ENCODE peak calls at places on chromosomes 16 and 17, in four cellular contexts. Y, L, D and C are unnamed samples.

GRCh38 chr17:66650490-66650877 is 184.4 kb upstream of the CACNG5 start:
- DNase-seq in Y (no peak), L (no peak), D (no peak), C (no peak)

GRCh38 chr16:83715217-83715920 is 92.4 kb upstream of the HSBP1 start:
- DNase-seq in Y (no peak), D (no peak), L (no peak), C (no peak)

GRCh38 chr16:57613514-57613913 is 14.9 kb upstream of the ADGRG1 start:
- DNase-seq in Y (no peak), L (no peak), D (no peak), C (no peak)

GRCh38 chr16:88783391-88784073 is 1.5 kb downstream of the PIEZO1 start:
- DNase-seq in D (no peak), Y (no peak), L (no peak), C (peak)

GRCh38 chr17:65121916-65122821 is 15.0 kb upstream of the RGS9 start:
- DNase-seq in Y (no peak), L (no peak), D (peak), C (no peak)

GRCh38 chr16:83651871-83652270 is 155.9 kb upstream of the HSBP1 start:
- DNase-seq in D (no peak), Y (no peak), L (no peak), C (no peak)

GRCh38 chr16:25868966-25869365 is 177.2 kb downstream of the HS3ST4 start:
- DNase-seq in D (no peak), Y (no peak), L (no peak), C (no peak)

GRCh38 chr17:4551796-4552525 is 3.2 kb downstream of the MYBBP1A start:
- DNase-seq in L (no peak), Y (no peak), D (no peak), C (no peak)

GRCh38 chr17:29931253-29931932 is 1.4 kb upstream of the SSH2 start:
- DNase-seq in Y (no peak), L (peak), D (peak), C (peak)

GRCh38 chr16:27174798-27175197 is 28.5 kb upstream of the KDM8 start:
- DNase-seq in L (no peak), D (no peak), Y (no peak), C (no peak)

GRCh38 chr17:64218066-64218465 is 45.0 kb downstream of the TEX2 start:
- DNase-seq in D (peak), Y (peak), L (no peak), C (no peak)

GRCh38 chr17:80594666-80595269 is 50.1 kb downstream of the RPTOR start:
- DNase-seq in L (no peak), Y (no peak), D (no peak), C (no peak)

GRCh38 chr17:6583411-6583810 is 27.1 kb upstream of the PITPNM3 start:
- DNase-seq in D (no peak), Y (no peak), L (no peak), C (no peak)

GRCh38 chr17:80151333-80151732 is 4.4 kb upstream of the EIF4A3 start:
- DNase-seq in D (no peak), L (no peak), Y (no peak), C (no peak)

GRCh38 chr17:4823373-4824089 is 9.6 kb upstream of the MINK1 start:
- DNase-seq in L (no peak), D (no peak), Y (no peak), C (no peak)

GRCh38 chr17:65401581-65401980 is 159.9 kb downstream of the AXIN2 start:
- DNase-seq in L (no peak), D (no peak), Y (no peak), C (no peak)

GRCh38 chr17:50151937-50152547 is 1.6 kb upstream of the PPP1R9B start:
- DNase-seq in L (peak), D (no peak), Y (no peak), C (peak)

GRCh38 chr16:20899503-20900298 is 457 bp downstream of the DCUN1D3 start:
- DNase-seq in D (no peak), L (peak), Y (peak), C (no peak)

GRCh38 chr16:71347146-71347545 is 11.4 kb upstream of the CALB2 start:
- DNase-seq in L (no peak), Y (no peak), D (no peak), C (no peak)

GRCh38 chr17:16941643-16942042 is 30.3 kb downstream of the TNFRSF13B start:
- DNase-seq in L (no peak), Y (no peak), D (no peak), C (no peak)

GRCh38 chr17:80104321-80104955 is 3.1 kb downstream of the GAA start:
- DNase-seq in Y (no peak), D (no peak), L (no peak), C (no peak)

GRCh38 chr17:66593116-66593515 is 241.8 kb upstream of the CACNG5 start:
- DNase-seq in Y (no peak), L (no peak), D (no peak), C (no peak)

GRCh38 chr17:78753316-78754250 is 28.5 kb downstream of the CYTH1 start:
- DNase-seq in D (no peak), Y (no peak), L (no peak), C (no peak)

GRCh38 chr16:67940436-67941089 is 3.4 kb downstream of the LCAT start:
- DNase-seq in Y (no peak), D (no peak), L (no peak), C (no peak)

GRCh38 chr16:28231763-28232162 is 20.0 kb upstream of the XPO6 start:
- DNase-seq in Y (no peak), D (no peak), L (no peak), C (no peak)

GRCh38 chr16:62644030-62644812 is 608.0 kb upstream of the CDH8 start:
- DNase-seq in Y (no peak), D (no peak), L (no peak), C (no peak)

GRCh38 chr16:3960049-3960809 is 79.7 kb upstream of the CREBBP start:
- DNase-seq in D (no peak), L (no peak), Y (no peak), C (no peak)

GRCh38 chr16:10172848-10173655 is 9.2 kb downstream of the GRIN2A start:
- DNase-seq in Y (no peak), L (peak), D (peak), C (no peak)

GRCh38 chr16:17275989-17276530 is 194.7 kb downstream of the XYLT1 start:
- DNase-seq in L (no peak), Y (no peak), D (no peak), C (peak)

GRCh38 chr16:11205754-11206459 is 50.1 kb downstream of the SOCS1 start:
- DNase-seq in L (no peak), D (no peak), Y (no peak), C (no peak)

GRCh38 chr17:45702666-45703266 is 81.4 kb upstream of the CRHR1 start:
- DNase-seq in L (no peak), D (no peak), Y (no peak), C (no peak)

GRCh38 chr17:7992924-7993323 is 9.5 kb upstream of the GUCY2D start:
- DNase-seq in Y (no peak), D (no peak), L (no peak), C (no peak)

GRCh38 chr17:82753201-82753464 is 1.3 kb downstream of the TBCD start:
- DNase-seq in D (no peak), Y (no peak), L (no peak), C (no peak)

GRCh38 chr16:4772351-4772750 is 5.4 kb upstream of the ZNF500 start:
- DNase-seq in Y (no peak), L (no peak), D (no peak), C (no peak)

GRCh38 chr16:86531641-86532525 is 21.6 kb downstream of the FOXF1 start:
- DNase-seq in D (no peak), L (no peak), Y (no peak), C (no peak)

GRCh38 chr16:86533942-86534341 is 21.1 kb downstream of the MTHFSD start:
- DNase-seq in D (no peak), L (no peak), Y (no peak), C (no peak)

GRCh38 chr16:86532526-86532815 is 22.1 kb downstream of the FOXF1 start:
- DNase-seq in Y (no peak), D (no peak), L (no peak), C (no peak)

GRCh38 chr16:86531193-86531550 is 20.8 kb downstream of the FOXF1 start:
- DNase-seq in L (no peak), Y (no peak), D (no peak), C (no peak)

GRCh38 chr16:86533076-86533475 is 22.0 kb downstream of the MTHFSD start:
- DNase-seq in L (no peak), D (no peak), Y (no peak), C (no peak)
- TF ChIP-seq SPI1 in L (no peak), D (no peak), Y (no peak), C (no peak)

GRCh38 chr16:46882940-46883307 is 1.2 kb upstream of the GPT2 start:
- DNase-seq in D (no peak), Y (no peak), L (no peak), C (no peak)

GRCh38 chr16:46885960-46886763 is 2.0 kb downstream of the GPT2 start:
- DNase-seq in Y (no peak), D (no peak), L (no peak), C (no peak)

GRCh38 chr16:46883353-46883689 is 841 bp upstream of the GPT2 start:
- DNase-seq in L (no peak), Y (no peak), D (no peak), C (no peak)

GRCh38 chr16:46883690-46884512 is at the start of gene GPT2:
- DNase-seq in Y (peak), D (peak), L (peak), C (peak)

DNA sequence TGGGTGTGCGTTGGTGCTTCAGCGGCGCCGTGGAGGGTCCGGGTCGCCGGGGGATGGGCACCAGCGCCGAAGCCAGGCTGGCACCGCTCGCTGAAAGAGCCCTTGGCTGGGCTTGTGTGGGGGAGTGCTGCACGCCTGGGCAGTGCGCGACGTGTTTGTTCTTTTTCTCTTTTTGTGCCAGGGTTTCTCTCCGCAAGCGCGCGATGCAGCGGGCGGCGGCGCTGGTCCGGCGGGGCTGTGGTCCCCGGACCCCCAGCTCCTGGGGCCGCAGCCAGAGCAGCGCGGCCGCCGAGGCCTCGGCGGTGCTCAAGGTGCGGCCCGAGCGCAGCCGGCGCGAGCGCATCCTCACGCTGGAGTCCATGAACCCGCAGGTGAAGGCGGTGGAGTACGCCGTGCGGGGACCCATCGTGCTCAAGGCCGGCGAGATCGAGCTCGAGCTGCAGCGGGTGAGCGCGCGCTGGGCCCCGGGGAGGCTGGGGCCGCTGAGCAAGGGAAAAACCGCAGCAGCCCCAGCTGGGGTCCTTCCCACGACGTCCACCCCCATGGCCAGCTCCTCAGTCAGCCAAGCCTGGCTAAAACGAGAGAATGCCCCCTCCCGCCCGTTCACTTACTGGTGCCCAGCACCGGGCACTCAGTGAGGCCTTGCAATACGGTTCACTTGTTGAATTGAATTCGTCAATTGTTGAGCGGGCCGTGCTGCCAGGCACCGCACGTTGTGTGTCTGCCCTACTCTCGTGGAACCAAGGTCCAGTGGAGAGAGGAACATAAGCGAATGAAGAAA is 541 bp downstream of the GPT2 start:
- DNase-seq in D (no peak), L (no peak), Y (no peak), C (peak)
- TF ChIP-seq SPI1 in D (no peak), L (no peak), Y (no peak), C (no peak)

DNA sequence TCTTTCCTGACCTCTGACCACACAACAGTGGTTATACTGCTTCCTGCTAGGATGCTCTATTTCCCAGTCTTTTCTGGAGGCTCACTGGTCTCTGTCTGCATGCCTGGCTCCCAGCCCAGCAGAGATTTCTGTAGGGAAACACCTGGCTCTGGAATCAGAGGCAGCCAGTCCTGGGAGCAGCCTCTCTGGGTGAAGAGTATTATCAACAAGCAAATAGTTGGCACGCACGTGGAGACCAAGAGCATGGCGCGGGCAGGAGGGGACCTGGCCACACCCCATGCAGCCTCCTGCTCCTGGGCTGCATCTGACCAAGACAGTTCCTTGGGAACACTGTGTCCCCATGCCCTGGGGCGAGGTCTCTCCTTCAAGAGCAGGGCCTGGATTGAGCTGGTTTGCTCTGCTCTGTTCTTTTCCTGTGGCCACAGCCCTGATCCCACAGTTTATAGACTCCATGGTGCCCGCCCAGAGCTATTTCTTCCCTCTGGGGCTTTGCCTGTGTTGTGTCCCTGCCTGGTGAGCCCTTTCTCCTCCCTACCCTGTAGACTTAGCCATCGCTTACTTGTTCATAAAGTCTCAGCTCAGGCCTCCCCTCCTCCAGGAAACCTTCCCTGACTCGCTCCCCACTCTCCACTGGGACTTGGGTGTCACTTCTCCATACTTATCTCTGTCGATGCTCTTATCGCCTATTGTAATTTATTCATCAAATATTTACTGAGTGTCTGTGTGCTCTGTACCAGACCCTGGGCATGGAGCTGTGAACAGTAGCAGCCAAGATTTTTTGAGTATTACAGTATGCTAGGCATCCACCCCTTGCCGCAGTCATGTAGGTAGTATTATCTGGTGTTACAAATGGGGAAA is 60.6 kb downstream of the SCNN1B start:
- DNase-seq in Y (no peak), D (no peak), L (no peak), C (no peak)
- TF ChIP-seq SPI1 in Y (no peak), D (no peak), L (no peak), C (no peak)

GRCh38 chr17:41332239-41332638 is 16.7 kb upstream of the KRTAP17-1 start:
- DNase-seq in L (no peak), Y (no peak), D (no peak), C (no peak)

GRCh38 chr17:41331606-41332005 is 16.1 kb upstream of the KRTAP17-1 start:
- DNase-seq in Y (no peak), L (no peak), D (no peak), C (no peak)

GRCh38 chr17:41327411-41328120 is 12.1 kb upstream of the KRTAP17-1 start:
- DNase-seq in D (no peak), Y (no peak), L (no peak), C (no peak)

GRCh38 chr17:41328207-41328606 is 12.7 kb upstream of the KRTAP17-1 start:
- DNase-seq in L (no peak), D (no peak), Y (no peak), C (no peak)

GRCh38 chr17:41329279-41329925 is 13.9 kb upstream of the KRTAP17-1 start:
- DNase-seq in Y (peak), D (no peak), L (peak), C (peak)
- TF ChIP-seq SPI1 in Y (no peak), D (no peak), L (no peak), C (no peak)

DNA sequence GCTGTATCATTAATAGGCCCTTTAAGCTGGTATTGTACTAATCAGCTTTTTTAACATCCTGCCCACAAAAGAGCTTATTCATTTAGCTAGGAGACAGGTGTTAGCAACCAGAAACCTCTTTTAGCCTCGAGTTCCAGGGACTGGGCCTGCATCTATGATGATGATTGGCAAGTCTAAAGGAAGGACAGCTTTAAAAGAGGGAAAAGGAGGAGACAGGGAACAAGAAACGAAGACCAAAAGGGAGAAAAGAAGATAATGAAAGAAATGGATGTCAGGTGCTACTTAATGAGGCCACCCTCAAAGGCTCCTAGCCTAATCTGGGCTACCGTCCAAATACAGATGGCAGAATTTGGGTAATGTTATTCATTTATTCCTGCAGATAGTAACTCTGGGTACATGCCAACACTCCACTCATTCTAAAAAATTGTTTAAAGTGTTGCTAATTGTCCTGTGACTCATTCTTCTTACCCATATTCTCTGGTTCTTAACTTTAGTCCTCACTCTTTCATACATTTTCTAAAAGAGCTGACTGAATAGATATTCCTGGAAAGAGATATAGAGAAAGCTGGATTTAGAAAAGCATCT is 18.7 kb upstream of the RFFL start:
- DNase-seq in L (no peak), Y (no peak), D (no peak), C (no peak)
- TF ChIP-seq SPI1 in L (no peak), Y (no peak), D (no peak), C (no peak)

GRCh38 chr17:1929896-1930750 is 95.0 kb downstream of the RTN4RL1 start:
- DNase-seq in D (no peak), Y (no peak), L (no peak), C (no peak)

GRCh38 chr17:1933875-1934715 is 91.0 kb downstream of the RTN4RL1 start:
- DNase-seq in Y (no peak), D (no peak), L (no peak), C (no peak)

GRCh38 chr17:1934901-1935300 is 90.2 kb downstream of the RTN4RL1 start:
- DNase-seq in Y (no peak), D (no peak), L (no peak), C (no peak)

GRCh38 chr17:1928976-1929375 is 96.2 kb downstream of the RTN4RL1 start:
- DNase-seq in L (no peak), D (no peak), Y (no peak), C (no peak)

GRCh38 chr17:1931759-1932579 is 93.2 kb downstream of the RTN4RL1 start:
- DNase-seq in L (no peak), Y (no peak), D (no peak), C (no peak)
- TF ChIP-seq SPI1 in L (no peak), Y (no peak), D (no peak), C (no peak)

GRCh38 chr17:48728232-48729231 is at the start of gene HOXB13:
- DNase-seq in L (peak), D (no peak), Y (no peak), C (no peak)
- TF ChIP-seq SPI1 in L (no peak), D (no peak), Y (no peak), C (no peak)

DNA sequence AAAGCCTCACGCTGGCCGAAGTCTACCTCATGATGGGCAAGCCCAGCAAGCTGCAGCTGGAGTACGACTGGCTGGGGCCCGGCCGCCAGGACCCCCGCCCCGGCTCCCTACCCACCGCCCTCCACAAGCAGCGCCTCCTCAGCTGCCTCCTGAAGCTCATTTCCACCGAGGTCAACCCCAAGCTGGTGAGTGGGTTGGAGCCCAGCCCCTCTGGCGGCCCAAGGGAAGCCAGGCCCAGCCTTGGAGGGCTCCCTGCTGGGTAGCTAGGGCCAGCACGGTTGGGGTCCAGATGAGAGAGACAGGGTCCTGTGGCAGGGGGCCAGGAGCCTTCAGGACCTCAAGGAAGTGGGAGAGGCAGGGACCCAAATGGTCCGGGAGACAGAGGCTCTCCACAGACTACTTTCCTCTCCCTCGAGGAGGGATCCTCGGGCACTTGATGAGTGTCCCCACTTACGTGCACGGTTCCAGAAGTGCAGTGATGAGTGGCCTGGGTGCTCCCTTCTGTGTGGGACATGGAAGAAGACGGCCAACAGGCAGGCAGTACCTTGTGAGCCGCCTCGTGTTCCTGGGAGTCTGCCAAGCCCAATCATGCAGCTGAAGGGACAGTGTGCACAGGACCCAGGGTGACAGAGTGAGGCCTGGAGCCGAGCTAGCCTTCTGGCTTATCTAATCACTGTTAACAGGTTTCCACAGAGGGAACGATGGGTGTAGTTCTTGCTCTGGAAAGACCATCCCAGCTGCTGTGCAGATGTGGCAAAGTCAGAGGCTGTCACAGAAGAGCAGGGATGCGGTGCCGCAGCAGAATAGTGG is 21.1 kb upstream of the JPT2 start:
- DNase-seq in D (no peak), L (peak), Y (no peak), C (no peak)
- TF ChIP-seq SPI1 in D (no peak), L (no peak), Y (no peak), C (no peak)